ENCODE peak calls at places on chromosomes 16 and 17, in five cellular contexts. M, K, W, T and V are unnamed samples.

GRCh38 chr16:57528499-57529323 is 7.7 kb downstream of the CCDC102A start:
- DNase-seq in M (no peak), K (no peak), W (no peak), T (no peak), V (no peak)

GRCh38 chr16:55759983-55760664 is 72.8 kb downstream of the CES1 start:
- DNase-seq in M (no peak), K (peak), T (no peak), W (no peak), V (no peak)

GRCh38 chr17:67335245-67335835 is 31.0 kb downstream of the PSMD12 start:
- DNase-seq in W (no peak), T (no peak), M (no peak), K (no peak), V (no peak)

GRCh38 chr16:69859105-69859969 is 91.8 kb upstream of the CLEC18A start:
- DNase-seq in K (no peak), W (no peak), M (no peak), T (no peak), V (no peak)

GRCh38 chr17:40442392-40443195 is 656 bp upstream of the IGFBP4 start:
- DNase-seq in M (no peak), W (no peak), K (no peak), T (no peak), V (no peak)

GRCh38 chr16:66093217-66093616 is 273.3 kb upstream of the CDH5 start:
- DNase-seq in M (no peak), K (no peak), T (no peak), W (no peak), V (no peak)

GRCh38 chr16:84518804-84519341 is 14.4 kb upstream of the MEAK7 start:
- DNase-seq in M (no peak), K (no peak), T (no peak), W (peak), V (no peak)

GRCh38 chr16:3097266-3097665 is 1.8 kb downstream of the ZSCAN10 start:
- DNase-seq in M (no peak), T (no peak), W (no peak), K (no peak), V (no peak)

GRCh38 chr17:3639981-3640596 is 3.5 kb downstream of the CTNS start:
- DNase-seq in W (no peak), T (no peak), M (no peak), K (no peak), V (no peak)

GRCh38 chr16:23785842-23786241 is 31.0 kb downstream of the CHP2 start:
- DNase-seq in M (no peak), W (no peak), T (no peak), K (no peak), V (no peak)

GRCh38 chr17:43694081-43694870 is 32.6 kb upstream of the MEOX1 start:
- DNase-seq in M (no peak), W (peak), T (peak), K (peak), V (peak)

GRCh38 chr17:19714542-19715411 is 1.6 kb downstream of the SLC47A2 start:
- DNase-seq in T (no peak), K (no peak), W (no peak), M (no peak), V (no peak)

GRCh38 chr17:51120357-51120738 is 320 bp downstream of the SPAG9 start:
- DNase-seq in T (no peak), W (peak), K (no peak), M (no peak), V (peak)